ENCODE peak calls at places on chromosomes 16 and 17, in four cellular contexts. Z is HCT116, Q is GM12878, V is H1. E is an unnamed sample.

GRCh38 chr17:50550661-50551432 is 3.9 kb downstream of the SPATA20 start:
- DNase-seq in Z (peak; percentile 68), Q (no peak), V (peak; percentile 84), E (peak; percentile 76)

GRCh38 chr17:3911271-3912053 is 4.8 kb downstream of the P2RX1 start:
- DNase-seq in Q (peak; percentile 89), Z (no peak), V (no peak), E (no peak)

GRCh38 chr17:45127583-45128300 is 4.6 kb downstream of the PLCD3 start:
- DNase-seq in Z (no peak), V (no peak), Q (no peak), E (no peak)

GRCh38 chr17:77245162-77245926 is 104.6 kb downstream of the SEC14L1 start:
- DNase-seq in V (no peak), Q (peak; percentile 60), Z (no peak), E (no peak)

GRCh38 chr17:10579270-10579669 is 29.8 kb upstream of the MYH2 start:
- DNase-seq in Z (no peak), V (no peak), Q (peak; percentile 7), E (no peak)

GRCh38 chr16:88804552-88805339 is 1.2 kb downstream of the CDT1 start:
- DNase-seq in V (no peak), Z (no peak), Q (no peak), E (peak; percentile 58)

GRCh38 chr16:73210686-73211085 is 162.8 kb upstream of the ZFHX3 start:
- DNase-seq in V (no peak), Z (no peak), Q (no peak), E (no peak)

GRCh38 chr16:14198603-14199002 is 127.5 kb downstream of the MRTFB start:
- DNase-seq in Z (no peak), Q (no peak), V (no peak), E (no peak)

GRCh38 chr17:48441862-48442261 is 11.8 kb upstream of the SKAP1 start:
- DNase-seq in Z (no peak), V (no peak), Q (no peak), E (no peak)

DNA sequence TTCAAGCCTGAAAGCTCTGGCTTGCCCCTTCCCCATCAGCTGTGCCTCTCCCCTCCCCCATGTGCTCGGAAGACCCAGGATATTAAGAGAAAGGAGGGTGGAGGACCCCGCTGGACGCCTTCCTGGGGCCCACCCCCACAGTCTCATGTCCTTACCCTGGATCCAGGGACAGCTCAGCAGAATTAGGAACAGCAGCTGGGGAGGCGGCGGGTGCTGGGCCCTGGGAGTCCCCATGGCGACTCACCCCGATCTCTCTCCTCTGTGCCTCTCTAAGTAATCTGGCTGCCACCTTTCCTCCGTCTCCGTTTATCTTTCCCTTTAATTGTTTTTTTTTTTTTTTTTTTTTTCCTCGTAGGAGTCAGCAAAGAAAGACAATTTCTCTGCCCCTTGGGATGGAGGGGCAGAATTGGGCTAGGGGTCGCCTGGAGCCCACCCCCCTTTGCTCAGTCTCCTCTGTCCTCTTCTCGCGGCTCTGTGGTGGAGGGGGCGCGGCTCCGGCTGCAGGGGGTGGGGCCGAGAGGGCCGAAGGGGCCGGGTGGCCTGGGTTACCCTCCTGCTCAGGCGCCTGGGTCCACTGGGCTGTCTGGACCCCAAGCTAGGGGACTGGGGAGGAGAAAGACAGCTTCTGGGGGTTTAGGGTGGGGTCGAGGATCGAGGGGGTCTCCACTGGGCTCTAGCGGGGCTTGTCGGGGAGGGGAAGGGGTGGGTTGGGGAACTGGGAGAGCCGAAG is 399 bp downstream of the SEZ6L2 start:
- DNase-seq in V (no peak), Q (no peak), Z (no peak), E (peak; percentile 53)
- H3K4me3 ChIP-seq in V (peak overlapping the region; percentile 99), Q (no peak overlapping the region), Z (peak overlapping the region; percentile 75), E (peak overlapping the region; percentile 59)

DNA sequence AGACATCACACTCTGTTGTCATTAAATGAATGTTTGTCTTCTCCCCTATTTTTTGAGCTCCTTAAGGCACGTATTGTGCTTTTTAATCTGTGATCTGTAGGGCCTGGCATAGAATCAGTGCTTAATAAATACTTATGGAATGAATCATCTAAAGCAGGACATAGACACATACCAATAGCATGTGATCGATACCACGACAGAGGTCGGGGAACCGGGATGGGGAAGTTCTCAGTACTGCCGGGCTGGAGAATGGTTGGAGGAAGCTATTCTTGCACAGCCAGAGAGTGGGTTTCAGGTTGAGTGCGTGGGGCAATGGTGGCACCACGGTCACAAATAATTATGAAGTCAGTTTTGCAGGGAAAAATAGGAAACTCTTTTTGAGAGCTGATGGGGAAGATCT is 26.8 kb downstream of the NLRP1 start:
- DNase-seq in Q (no peak), V (no peak), Z (no peak), E (no peak)
- TF ChIP-seq ATF3 in Q (no peak), V (no peak), Z (no peak), E (no peak)

DNA sequence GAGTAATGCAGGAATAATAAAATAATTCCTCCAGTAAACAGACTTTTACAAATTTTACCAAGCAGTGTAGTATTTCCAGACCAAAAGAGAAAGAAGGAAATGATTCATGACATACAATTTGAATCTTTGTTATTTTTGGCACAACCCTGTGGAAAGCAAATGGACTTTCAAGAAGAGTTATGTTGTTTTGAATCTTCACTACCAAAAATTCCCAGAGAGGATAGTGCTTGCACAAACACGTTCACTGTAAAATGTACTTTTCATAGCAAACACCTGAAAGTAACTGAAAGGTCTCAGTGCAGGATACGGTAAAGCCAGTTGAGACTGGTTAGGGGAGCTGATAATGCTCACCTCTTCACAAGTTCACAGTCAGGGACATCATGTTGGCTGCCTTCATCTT is 107.1 kb downstream of the USP22 start:
- DNase-seq in V (no peak), Q (no peak), Z (no peak), E (no peak)
- H3K4me3 ChIP-seq in V (no peak overlapping the region), Q (no peak overlapping the region), Z (no peak overlapping the region), E (no peak overlapping the region)

DNA sequence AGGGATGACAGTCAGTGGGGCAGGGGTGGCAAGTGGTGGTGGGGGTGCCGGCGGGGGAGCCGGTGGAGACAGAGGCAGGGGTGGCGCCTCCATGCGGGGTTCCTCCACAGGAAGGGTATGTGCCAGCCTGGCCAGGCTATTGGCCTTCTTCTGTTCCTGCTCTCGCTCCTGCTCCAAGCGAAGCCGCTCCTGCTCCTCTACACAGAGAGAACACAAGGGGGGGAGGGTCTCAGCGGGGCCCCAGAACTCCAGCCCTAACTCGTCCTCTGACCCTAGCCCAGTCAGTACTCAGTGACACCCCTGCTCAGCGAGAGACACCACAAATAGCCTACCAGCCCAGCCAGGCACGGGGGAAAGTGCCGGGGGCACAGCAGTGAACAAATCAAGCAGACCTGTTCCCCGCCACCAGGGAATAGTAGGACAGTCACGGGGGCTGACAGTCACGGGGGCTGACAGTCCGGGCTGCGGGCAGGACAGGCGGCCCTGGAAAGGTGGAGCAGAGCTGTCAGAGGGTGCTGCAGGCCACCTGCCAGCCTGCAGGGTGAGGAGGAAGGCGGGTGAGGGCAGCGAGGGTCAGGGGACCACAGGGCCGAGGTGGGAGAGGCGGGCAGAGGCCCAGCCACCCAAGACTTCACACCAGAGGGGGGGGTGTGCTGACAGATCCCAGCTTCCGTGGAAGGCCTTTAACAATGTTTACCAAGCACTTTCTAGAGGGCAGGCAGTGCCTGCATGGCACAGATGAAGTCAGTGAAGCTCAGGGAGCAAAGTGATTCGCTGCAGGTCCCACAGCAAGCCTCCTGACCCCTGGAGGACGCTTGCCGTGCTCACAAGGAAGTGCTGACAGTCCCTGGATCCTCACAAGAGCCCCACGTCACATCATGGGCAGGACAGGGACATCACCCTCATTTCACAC is 5.3 kb downstream of the MNT start:
- DNase-seq in V (no peak), Z (no peak), Q (no peak), E (no peak)
- TF ChIP-seq ATF3 in V (no peak), Z (no peak), Q (no peak), E (no peak)

GRCh38 chr16:2194852-2195315 is 1.5 kb downstream of the CASKIN1 start:
- DNase-seq in Q (peak; percentile 11), Z (no peak), V (no peak), E (no peak)

GRCh38 chr16:2195316-2196161 is 866 bp downstream of the CASKIN1 start:
- DNase-seq in Q (no peak), V (no peak), Z (no peak), E (no peak)

GRCh38 chr16:2197765-2198164 is 1.4 kb upstream of the CASKIN1 start:
- DNase-seq in Q (no peak), V (no peak), Z (no peak), E (no peak)

GRCh38 chr16:2196981-2197511 is 641 bp upstream of the CASKIN1 start:
- DNase-seq in Z (no peak), V (no peak), Q (no peak), E (no peak)

GRCh38 chr16:2196162-2196980 is at the start of gene CASKIN1:
- DNase-seq in Q (no peak), Z (no peak), V (no peak), E (peak; percentile 88)
- H3K4me3 ChIP-seq in Q (no peak within 1 kb of the TSS), Z (peak within 1 kb of the TSS; percentile 58), V (peak within 1 kb of the TSS; percentile 74), E (peak within 1 kb of the TSS; percentile 43)

DNA sequence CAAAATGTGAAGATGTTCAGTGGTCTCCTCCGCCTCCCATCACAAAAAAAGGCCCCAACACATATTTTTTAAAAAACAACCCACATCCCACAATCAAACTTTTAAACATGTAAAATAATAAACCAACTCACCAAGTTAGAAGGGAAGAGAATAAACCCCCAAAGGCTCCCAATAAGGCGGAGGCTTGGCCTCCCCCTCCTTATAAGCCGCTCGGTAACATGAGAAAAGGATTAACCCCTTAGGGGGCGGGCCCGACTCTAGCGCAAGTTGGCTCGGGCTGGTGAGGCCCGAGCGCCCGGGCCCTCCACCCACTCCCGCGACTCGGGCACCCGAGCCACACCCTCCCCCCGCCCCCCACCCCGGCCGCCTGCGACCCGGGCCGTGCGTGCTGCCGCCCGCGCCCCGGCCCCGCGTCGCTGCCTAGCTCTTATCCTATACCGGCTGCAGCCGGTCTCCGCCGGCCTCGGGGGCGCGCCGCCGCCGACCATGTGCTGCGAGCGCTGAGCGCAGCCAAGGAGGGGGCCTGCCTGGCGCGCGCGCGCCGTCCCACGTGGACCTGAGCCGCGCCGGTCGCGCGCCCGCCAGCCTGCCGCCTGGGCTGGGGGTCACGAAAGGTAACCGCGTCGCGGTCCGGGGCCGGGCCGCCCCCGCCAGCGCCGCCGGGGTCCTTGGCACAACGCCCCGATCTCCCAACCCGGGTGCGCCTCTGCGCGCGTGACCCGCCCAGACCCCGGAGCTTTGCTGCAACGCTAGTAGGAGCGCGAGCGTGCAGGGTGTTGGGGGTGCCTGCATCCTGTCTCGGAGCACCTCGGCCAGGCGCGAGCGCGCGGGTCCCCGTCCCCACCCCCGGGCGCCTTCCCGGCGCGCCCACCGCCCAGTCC is at the start of the genes ARSG and SLC16A6:
- DNase-seq in Z (peak; percentile 54), Q (no peak), V (no peak), E (peak; percentile 84)
- TF ChIP-seq ATF3 in Z (no peak), Q (no peak), V (no peak), E (no peak)

DNA sequence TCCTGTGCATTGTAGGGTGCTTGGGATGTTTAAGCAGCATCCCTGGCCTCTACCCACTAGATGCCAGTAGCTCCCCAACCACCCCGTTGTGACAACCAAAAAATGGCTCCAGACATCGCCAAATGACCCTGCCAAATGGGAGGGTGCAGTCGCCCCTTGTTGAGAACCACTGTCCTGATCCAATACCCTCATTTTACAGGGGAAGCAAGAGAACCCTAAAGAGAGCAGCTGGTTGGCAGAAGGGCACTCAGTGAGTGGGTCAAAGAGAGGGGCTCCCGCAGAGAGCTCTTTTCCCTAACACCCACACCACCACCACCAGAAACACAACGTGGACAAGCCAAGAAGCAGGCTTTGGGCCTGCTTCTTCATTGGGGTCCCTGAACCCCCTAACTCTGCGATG is 18.4 kb downstream of the TEKT5 start:
- DNase-seq in V (no peak), Z (no peak), Q (no peak), E (no peak)
- H3K4me3 ChIP-seq in V (no peak overlapping the region), Z (no peak overlapping the region), Q (no peak overlapping the region), E (no peak overlapping the region)

GRCh38 chr16:65116216-65116615 is 5.6 kb downstream of the CDH11 start:
- DNase-seq in Q (no peak), V (no peak), Z (no peak), E (no peak)

GRCh38 chr16:65113441-65113840 is 8.4 kb downstream of the CDH11 start:
- DNase-seq in V (no peak), Q (no peak), Z (no peak), E (no peak)

GRCh38 chr16:65114527-65114926 is 7.3 kb downstream of the CDH11 start:
- DNase-seq in Q (no peak), Z (no peak), V (no peak), E (no peak)

GRCh38 chr16:65106792-65107191 is 15.1 kb downstream of the CDH11 start:
- DNase-seq in V (no peak), Z (no peak), Q (no peak), E (no peak)

GRCh38 chr16:65111306-65111705 is 10.6 kb downstream of the CDH11 start:
- DNase-seq in V (no peak), Q (no peak), Z (no peak), E (no peak)
- TF ChIP-seq ATF3 in V (no peak), Q (no peak), Z (no peak), E (no peak)